ENCODE peak calls at places on chromosome 11, in four cellular contexts. W is mammary epithelial cell, E is fibroblast of lung, G is HCT116. V is an unnamed sample.

GRCh38 chr11:71201936-71202597 is 50.3 kb downstream of the SHANK2 start:
- DNase-seq in W (no peak), E (no peak), G (no peak), V (no peak)

GRCh38 chr11:80297808-80298460 is 857.1 kb upstream of the TENM4 start:
- DNase-seq in W (peak; percentile 67), E (peak; percentile 77), G (no peak), V (no peak)

GRCh38 chr11:121552160-121552559 is 99.4 kb upstream of the SORL1-AS1 start:
- DNase-seq in W (no peak), E (no peak), G (no peak), V (no peak)

GRCh38 chr11:107691003-107691402 is 20.9 kb downstream of the SLN start:
- DNase-seq in W (peak; percentile 8), E (peak; percentile 83), G (no peak), V (no peak)

GRCh38 chr11:129740877-129741276 is 74.8 kb upstream of the TMEM45B start:
- DNase-seq in W (no peak), E (no peak), G (no peak), V (no peak)

GRCh38 chr11:75563978-75564552 is 2.0 kb downstream of the SERPINH1 start:
- DNase-seq in W (peak; percentile 80), E (peak; percentile 91), G (no peak), V (peak; percentile 95)

GRCh38 chr11:69825037-69825834 is 6.0 kb upstream of the FGF3 start:
- DNase-seq in W (no peak), E (no peak), G (peak; percentile 60), V (no peak)

GRCh38 chr11:20042717-20043392 is 117.4 kb downstream of the DBX1 start:
- DNase-seq in W (no peak), E (no peak), G (no peak), V (no peak)

GRCh38 chr11:36412781-36413383 is 97.2 kb downstream of the TRAF6 start:
- DNase-seq in W (no peak), E (peak; percentile 70), G (no peak), V (no peak)

GRCh38 chr11:69674267-69674885 is 777 bp downstream of the LTO1 start:
- DNase-seq in W (peak; percentile 70), E (peak; percentile 88), G (no peak), V (peak; percentile 77)

GRCh38 chr11:134471341-134472187 is 59.5 kb upstream of the B3GAT1 start:
- DNase-seq in W (no peak), E (no peak), G (no peak), V (no peak)

GRCh38 chr11:131378931-131379330 is 8.5 kb downstream of the NTM start:
- DNase-seq in W (no peak), E (no peak), G (no peak), V (no peak)

GRCh38 chr11:102410382-102410784 is 42.2 kb downstream of the TMEM123 start:
- DNase-seq in W (no peak), E (peak; percentile 57), G (no peak), V (peak; percentile 29)

GRCh38 chr11:17552392-17553248 is 5.6 kb downstream of the OTOG start:
- DNase-seq in W (no peak), E (peak; percentile 5), G (no peak), V (no peak)

GRCh38 chr11:11976476-11977187 is 31.8 kb downstream of the DKK3 start:
- DNase-seq in W (no peak), E (peak; percentile 44), G (no peak), V (no peak)

GRCh38 chr11:11025087-11025486 is 167.2 kb upstream of the ZBED5 start:
- DNase-seq in W (peak; percentile 65), E (peak; percentile 64), G (no peak), V (no peak)

GRCh38 chr11:80103149-80103859 is 662.5 kb upstream of the TENM4 start:
- DNase-seq in W (peak; percentile 86), E (peak; percentile 95), G (no peak), V (peak; percentile 36)

GRCh38 chr11:119786431-119787073 is 57.6 kb upstream of the NECTIN1 start:
- DNase-seq in W (no peak), E (no peak), G (no peak), V (no peak)

GRCh38 chr11:113855803-113856202 is 19.6 kb downstream of the USP28 start:
- DNase-seq in W (no peak), E (no peak), G (no peak), V (no peak)

GRCh38 chr11:113849713-113850112 is 25.7 kb downstream of the USP28 start:
- DNase-seq in W (no peak), E (no peak), G (no peak), V (no peak)

GRCh38 chr11:113847580-113847979 is 27.8 kb downstream of the USP28 start:
- DNase-seq in W (no peak), E (no peak), G (no peak), V (no peak)

GRCh38 chr11:113847111-113847510 is 28.3 kb downstream of the USP28 start:
- DNase-seq in W (no peak), E (no peak), G (no peak), V (no peak)

GRCh38 chr11:113850188-113850587 is 25.2 kb downstream of the USP28 start:
- DNase-seq in W (no peak), E (no peak), G (no peak), V (no peak)
- H3K4me1 ChIP-seq in W (peaks cover 3% of the 10 kb centered on the region), E (no peaks in the 10 kb centered on the region), G (no peaks in the 10 kb centered on the region), V (peaks cover 3% of the 10 kb centered on the region)

DNA sequence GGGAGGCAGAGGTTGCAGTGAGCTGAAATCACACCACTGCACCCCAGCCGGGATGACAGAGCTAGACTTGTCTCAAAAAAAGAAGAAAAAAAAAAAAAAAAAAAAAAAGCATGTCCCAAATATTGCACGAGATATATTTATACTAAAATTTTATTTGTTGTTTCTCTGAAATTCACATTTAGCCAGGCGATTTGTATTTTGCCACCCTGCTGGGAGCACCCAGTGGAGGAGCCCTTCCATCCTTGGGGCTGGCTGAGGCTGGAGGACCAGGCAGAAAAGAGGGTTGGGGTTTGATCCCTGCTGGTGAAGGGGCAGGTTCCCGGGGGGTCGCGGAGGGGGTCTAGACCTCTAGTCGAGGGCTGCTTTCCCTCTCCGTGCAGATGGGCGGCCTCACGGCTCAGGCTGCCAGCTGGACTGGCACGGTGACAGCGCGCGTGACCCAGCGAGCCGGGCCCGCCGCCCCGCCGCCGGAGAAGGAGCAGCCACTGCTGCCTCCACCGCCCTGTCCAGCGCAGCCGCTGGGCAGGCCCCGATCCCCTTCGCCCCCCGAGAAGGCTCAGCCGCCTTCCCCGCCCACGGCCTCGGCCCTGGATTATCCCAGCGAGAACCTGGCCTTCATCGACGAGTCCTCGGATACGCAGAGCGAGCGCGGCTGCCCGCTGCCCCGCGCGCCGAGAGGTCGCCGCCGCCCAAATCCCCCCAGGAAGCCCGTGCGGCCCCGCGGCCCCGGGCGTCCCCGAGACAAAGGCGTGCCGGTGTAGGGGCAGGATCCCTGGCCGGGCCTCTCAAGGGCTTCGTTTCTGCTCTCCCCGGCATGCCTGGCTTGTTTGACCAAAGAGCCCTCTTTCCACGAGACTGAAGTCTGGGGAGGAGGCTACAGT is 952 bp upstream of the CATSPERZ start:
- DNase-seq in W (no peak), E (no peak), G (no peak), V (no peak)
- TF ChIP-seq EZH2 in W (no peak), E (no peak), G (no peak), V (no peak)

DNA sequence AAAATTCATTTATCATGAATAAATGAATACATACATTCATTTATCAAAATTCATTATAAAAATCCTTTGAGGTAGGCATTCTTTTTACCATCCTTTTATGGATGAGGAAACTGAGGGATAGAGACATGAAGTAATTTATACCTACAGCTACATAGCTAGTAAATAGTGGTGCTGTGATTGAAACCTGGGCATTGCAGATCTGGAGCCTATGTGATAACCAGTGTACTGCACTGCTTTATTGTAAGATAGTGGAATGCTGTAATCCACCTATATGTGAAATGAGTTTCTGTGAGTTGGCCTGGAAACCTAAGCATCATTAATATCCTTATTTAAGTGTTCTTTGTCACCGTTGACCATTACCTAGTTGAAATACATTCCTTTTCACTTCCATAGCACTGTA is 4.5 kb downstream of the QSER1 start:
- DNase-seq in W (no peak), E (no peak), G (no peak), V (no peak)
- H3K4me3 ChIP-seq in W (no peak overlapping the region), E (no peak overlapping the region), G (no peak overlapping the region), V (no peak overlapping the region)

DNA sequence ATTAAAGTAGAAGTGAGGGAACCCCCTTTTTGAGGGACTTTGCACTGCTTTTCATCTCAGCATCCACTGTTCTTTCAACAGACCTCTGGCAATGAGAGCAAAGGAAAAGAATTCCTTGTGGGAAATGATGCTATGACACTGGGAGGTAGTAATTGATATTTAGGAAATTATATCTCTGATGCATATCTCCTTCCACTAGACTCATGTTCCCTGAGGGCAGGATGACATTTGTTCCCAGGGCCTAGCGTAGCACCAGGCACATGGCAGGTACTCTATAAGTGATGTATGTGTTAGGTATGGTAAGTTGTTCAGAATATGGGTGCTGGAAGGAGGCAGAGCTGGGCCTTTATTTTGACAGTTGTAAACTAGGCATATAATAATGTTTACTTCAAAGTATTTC is 142.9 kb downstream of the CCDC81 start:
- DNase-seq in W (no peak), E (no peak), G (no peak), V (no peak)
- H3K4me1 ChIP-seq in W (peaks cover 24% of the 10 kb centered on the region), E (peaks cover 12% of the 10 kb centered on the region), G (peaks cover 21% of the 10 kb centered on the region), V (peaks cover 40% of the 10 kb centered on the region)

DNA sequence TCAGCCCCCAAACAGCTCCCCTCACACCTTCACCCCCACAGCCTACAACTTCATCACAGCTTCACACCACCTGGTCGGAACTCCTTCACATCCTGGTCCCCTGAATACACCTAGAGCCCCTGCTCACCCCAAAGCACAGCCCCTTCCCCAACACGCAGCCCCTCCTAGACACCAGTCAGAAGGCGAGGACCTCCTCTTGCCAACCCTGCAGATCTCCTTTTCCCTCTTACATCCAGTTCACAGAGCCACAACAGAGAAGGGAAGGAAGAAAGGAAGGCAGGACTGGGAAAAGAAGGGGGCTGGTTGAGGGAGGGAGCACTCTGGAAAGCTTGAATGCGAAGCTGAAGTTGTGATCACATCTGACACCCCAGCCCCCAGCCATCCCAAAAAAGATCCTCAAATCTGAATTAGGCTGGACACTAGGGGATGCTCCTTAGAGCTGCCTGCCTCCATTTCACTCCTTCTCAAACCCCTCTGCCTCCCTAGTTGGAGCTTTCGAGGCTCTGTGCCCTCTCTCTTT is 629 bp downstream of the CCKBR start:
- DNase-seq in W (no peak), E (no peak), G (no peak), V (no peak)
- TF ChIP-seq EZH2 in W (peak; percentile 74), E (peak; percentile 91), G (no peak), V (no peak)

DNA sequence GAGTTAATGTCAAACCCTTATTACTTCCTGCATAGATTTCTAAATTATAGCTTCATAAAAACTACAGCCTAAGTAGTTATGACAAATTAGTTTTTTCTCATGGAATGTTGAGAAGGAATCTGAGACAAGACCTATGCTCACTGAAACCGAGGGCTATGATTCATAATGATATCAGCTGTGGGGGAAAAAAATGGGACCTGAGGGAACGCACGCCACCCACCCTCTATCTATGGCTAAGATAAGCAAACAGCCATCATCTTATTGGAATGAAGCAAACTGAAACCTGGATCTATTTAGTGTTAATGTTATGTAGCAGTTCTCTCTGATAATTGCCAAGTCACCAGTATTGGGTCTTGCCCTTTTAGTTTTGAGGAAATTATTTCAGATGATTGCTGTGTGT is 906.9 kb upstream of the RAG2 start:
- DNase-seq in W (peak; percentile 96), E (peak; percentile 97), G (no peak), V (peak; percentile 25)
- H3K4me3 ChIP-seq in W (peak overlapping the region; percentile 23), E (no peak overlapping the region), G (no peak overlapping the region), V (no peak overlapping the region)

GRCh38 chr11:128552783-128553661 is 34.3 kb downstream of the ETS1 start:
- DNase-seq in W (peak; percentile 94), E (peak; percentile 61), G (no peak), V (peak; percentile 11)
- H3K4me1 ChIP-seq in W (peaks cover 18% of the 10 kb centered on the region), E (peaks cover 5% of the 10 kb centered on the region), G (no peaks in the 10 kb centered on the region), V (no peaks in the 10 kb centered on the region)

GRCh38 chr11:3659595-3660515 is 11.3 kb downstream of the CHRNA10 start:
- DNase-seq in W (no peak), E (no peak), G (no peak), V (no peak)
- TF ChIP-seq EZH2 in W (no peak), E (no peak), G (no peak), V (no peak)

GRCh38 chr11:68009391-68010000 is 631 bp upstream of the ALDH3B1 start:
- DNase-seq in W (peak; percentile 44), E (peak; percentile 38), G (no peak), V (no peak)
- H3K4me3 ChIP-seq in W (no peak overlapping the region), E (no peak overlapping the region), G (peak overlapping the region; percentile 71), V (no peak overlapping the region)

V was measured in A673.